ENCODE peak calls at places on chromosomes 13 and 19, in ten cellular contexts. One of them, this sample, is unnamed.

GRCh38 chr19:3698386-3698950 is 1.8 kb downstream of the PIP5K1C start:
- DNase-seq in mammary epithelial cell: no peak
- DNase-seq in kidney: no peak
- DNase-seq in GM23248: peak; percentile 52
- DNase-seq in testis: no peak
- DNase-seq in right cardiac atrium: no peak
- DNase-seq in SJCRH30: no peak
- DNase-seq in CD8-positive, alpha-beta memory T cell: no peak
- DNase-seq in heart left ventricle: no peak
- DNase-seq in breast epithelium: no peak
- DNase-seq in this sample: no peak

GRCh38 chr19:44908074-44908835 is 2.7 kb downstream of the APOE start:
- DNase-seq in mammary epithelial cell: no peak
- DNase-seq in kidney: no peak
- DNase-seq in GM23248: no peak
- DNase-seq in testis: no peak
- DNase-seq in right cardiac atrium: no peak
- DNase-seq in SJCRH30: no peak
- DNase-seq in CD8-positive, alpha-beta memory T cell: no peak
- DNase-seq in heart left ventricle: no peak
- DNase-seq in breast epithelium: no peak
- DNase-seq in this sample: no peak

GRCh38 chr13:79530270-79530669 is 49.3 kb downstream of the NDFIP2 start:
- DNase-seq in mammary epithelial cell: no peak
- DNase-seq in kidney: no peak
- DNase-seq in GM23248: no peak
- DNase-seq in testis: no peak
- DNase-seq in right cardiac atrium: no peak
- DNase-seq in SJCRH30: peak; percentile 23
- DNase-seq in CD8-positive, alpha-beta memory T cell: no peak
- DNase-seq in heart left ventricle: no peak
- DNase-seq in breast epithelium: no peak
- DNase-seq in this sample: no peak

GRCh38 chr13:43143591-43143990 is 120.2 kb downstream of the DNAJC15 start:
- DNase-seq in mammary epithelial cell: no peak
- DNase-seq in kidney: no peak
- DNase-seq in GM23248: no peak
- DNase-seq in testis: no peak
- DNase-seq in right cardiac atrium: no peak
- DNase-seq in SJCRH30: no peak
- DNase-seq in CD8-positive, alpha-beta memory T cell: no peak
- DNase-seq in heart left ventricle: no peak
- DNase-seq in breast epithelium: no peak
- DNase-seq in this sample: no peak

GRCh38 chr19:46471116-46471733 is at the start of gene PNMA8A:
- DNase-seq in mammary epithelial cell: no peak
- DNase-seq in kidney: peak; percentile 95
- DNase-seq in GM23248: peak; percentile 84
- DNase-seq in testis: peak; percentile 87
- DNase-seq in right cardiac atrium: peak; percentile 91
- DNase-seq in SJCRH30: peak; percentile 83
- DNase-seq in CD8-positive, alpha-beta memory T cell: no peak
- DNase-seq in heart left ventricle: peak; percentile 90
- DNase-seq in breast epithelium: peak; percentile 52
- DNase-seq in this sample: peak; percentile 89

GRCh38 chr13:50224534-50224933 is 209.3 kb downstream of the KCNRG start:
- DNase-seq in mammary epithelial cell: peak; percentile 95
- DNase-seq in kidney: no peak
- DNase-seq in GM23248: peak; percentile 61
- DNase-seq in testis: no peak
- DNase-seq in right cardiac atrium: no peak
- DNase-seq in SJCRH30: no peak
- DNase-seq in CD8-positive, alpha-beta memory T cell: no peak
- DNase-seq in heart left ventricle: no peak
- DNase-seq in breast epithelium: no peak
- DNase-seq in this sample: no peak

GRCh38 chr13:89169951-89170350 is 1498.8 kb downstream of the SLITRK5 start:
- DNase-seq in mammary epithelial cell: no peak
- DNase-seq in kidney: no peak
- DNase-seq in GM23248: no peak
- DNase-seq in testis: no peak
- DNase-seq in right cardiac atrium: no peak
- DNase-seq in SJCRH30: no peak
- DNase-seq in CD8-positive, alpha-beta memory T cell: no peak
- DNase-seq in heart left ventricle: no peak
- DNase-seq in breast epithelium: no peak
- DNase-seq in this sample: no peak

GRCh38 chr19:18020212-18021067 is 12.5 kb downstream of the ARRDC2 start:
- DNase-seq in mammary epithelial cell: no peak
- DNase-seq in kidney: peak; percentile 99
- DNase-seq in GM23248: peak; percentile 80
- DNase-seq in testis: peak; percentile 82
- DNase-seq in right cardiac atrium: peak; percentile 94
- DNase-seq in SJCRH30: no peak
- DNase-seq in CD8-positive, alpha-beta memory T cell: no peak
- DNase-seq in heart left ventricle: peak; percentile 96
- DNase-seq in breast epithelium: peak; percentile 87
- DNase-seq in this sample: peak; percentile 93

GRCh38 chr19:16869331-16869972 is 19.3 kb upstream of the F2RL3 start:
- DNase-seq in mammary epithelial cell: no peak
- DNase-seq in kidney: no peak
- DNase-seq in GM23248: no peak
- DNase-seq in testis: no peak
- DNase-seq in right cardiac atrium: no peak
- DNase-seq in SJCRH30: no peak
- DNase-seq in CD8-positive, alpha-beta memory T cell: no peak
- DNase-seq in heart left ventricle: no peak
- DNase-seq in breast epithelium: no peak
- DNase-seq in this sample: no peak
- H3K27ac ChIP-seq in mammary epithelial cell: no peak overlapping the region
- H3K27ac ChIP-seq in kidney: no peak overlapping the region
- H3K27ac ChIP-seq in GM23248: no peak overlapping the region
- H3K27ac ChIP-seq in testis: no peak overlapping the region
- H3K27ac ChIP-seq in right cardiac atrium: no peak overlapping the region
- H3K27ac ChIP-seq in SJCRH30: no peak overlapping the region
- H3K27ac ChIP-seq in CD8-positive, alpha-beta memory T cell: no peak overlapping the region
- H3K27ac ChIP-seq in heart left ventricle: peak overlapping the region; percentile 39
- H3K27ac ChIP-seq in breast epithelium: no peak overlapping the region
- H3K27ac ChIP-seq in this sample: no peak overlapping the region

GRCh38 chr13:35891486-35891885 is 239.7 kb downstream of the DCLK1 start:
- DNase-seq in mammary epithelial cell: no peak
- DNase-seq in kidney: no peak
- DNase-seq in GM23248: peak; percentile 36
- DNase-seq in testis: no peak
- DNase-seq in right cardiac atrium: no peak
- DNase-seq in SJCRH30: no peak
- DNase-seq in CD8-positive, alpha-beta memory T cell: no peak
- DNase-seq in heart left ventricle: no peak
- DNase-seq in breast epithelium: no peak
- DNase-seq in this sample: peak; percentile 22
- H3K27ac ChIP-seq in mammary epithelial cell: peak overlapping the region; percentile 5
- H3K27ac ChIP-seq in kidney: no peak overlapping the region
- H3K27ac ChIP-seq in GM23248: no peak overlapping the region
- H3K27ac ChIP-seq in testis: no peak overlapping the region
- H3K27ac ChIP-seq in right cardiac atrium: no peak overlapping the region
- H3K27ac ChIP-seq in SJCRH30: no peak overlapping the region
- H3K27ac ChIP-seq in CD8-positive, alpha-beta memory T cell: no peak overlapping the region
- H3K27ac ChIP-seq in heart left ventricle: no peak overlapping the region
- H3K27ac ChIP-seq in breast epithelium: no peak overlapping the region
- H3K27ac ChIP-seq in this sample: peak overlapping the region; percentile 64

GRCh38 chr13:46555722-46556121 is 2.8 kb downstream of the LRCH1 start:
- DNase-seq in mammary epithelial cell: no peak
- DNase-seq in kidney: no peak
- DNase-seq in GM23248: no peak
- DNase-seq in testis: no peak
- DNase-seq in right cardiac atrium: no peak
- DNase-seq in SJCRH30: no peak
- DNase-seq in CD8-positive, alpha-beta memory T cell: no peak
- DNase-seq in heart left ventricle: no peak
- DNase-seq in breast epithelium: no peak
- DNase-seq in this sample: no peak
- H3K27ac ChIP-seq in mammary epithelial cell: no peak overlapping the region
- H3K27ac ChIP-seq in kidney: peak overlapping the region; percentile 96
- H3K27ac ChIP-seq in GM23248: peak overlapping the region; percentile 78
- H3K27ac ChIP-seq in testis: no peak overlapping the region
- H3K27ac ChIP-seq in right cardiac atrium: no peak overlapping the region
- H3K27ac ChIP-seq in SJCRH30: no peak overlapping the region
- H3K27ac ChIP-seq in CD8-positive, alpha-beta memory T cell: no peak overlapping the region
- H3K27ac ChIP-seq in heart left ventricle: peak overlapping the region; percentile 31
- H3K27ac ChIP-seq in breast epithelium: peak overlapping the region; percentile 88
- H3K27ac ChIP-seq in this sample: no peak overlapping the region

DNA sequence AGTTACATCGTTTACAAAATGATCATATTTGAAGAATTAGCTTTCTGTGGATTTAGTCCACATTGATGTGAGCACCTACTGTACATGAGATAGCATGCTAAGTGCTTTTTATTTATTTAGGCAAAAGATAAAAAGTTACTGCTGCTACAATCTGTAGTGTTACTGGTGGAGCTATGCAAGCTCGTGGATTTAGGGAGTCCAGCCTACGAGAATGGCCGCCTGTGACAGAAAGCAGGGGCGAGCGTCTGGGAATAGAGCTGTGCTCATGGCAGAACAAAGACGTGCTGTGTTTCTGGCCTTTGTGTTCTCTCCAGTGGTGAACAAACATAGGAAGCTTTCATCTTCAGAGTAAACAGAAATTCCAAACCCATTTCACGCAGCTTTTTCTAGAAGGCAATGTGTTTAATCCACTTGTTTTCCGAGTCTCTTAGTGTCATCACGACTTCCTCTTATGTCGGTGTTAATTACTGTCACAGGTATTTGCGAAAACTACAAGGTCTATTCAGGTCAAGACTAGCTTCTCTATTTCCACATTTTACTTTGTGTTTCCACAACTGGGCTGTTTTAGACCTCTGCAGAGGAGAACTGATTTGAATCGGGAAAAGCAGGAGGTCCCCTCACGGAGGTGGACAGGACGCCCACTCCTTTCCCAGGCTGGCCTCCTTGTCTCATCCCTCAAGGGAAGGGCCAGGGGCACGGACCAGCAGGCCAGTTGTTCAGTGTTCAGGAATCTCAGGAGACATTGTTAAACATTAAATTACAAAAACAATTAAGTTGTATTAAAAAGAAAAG is 67.3 kb downstream of the ATP11A start:
- DNase-seq in mammary epithelial cell: no peak
- DNase-seq in kidney: peak; percentile 18
- DNase-seq in GM23248: no peak
- DNase-seq in testis: peak; percentile 57
- DNase-seq in right cardiac atrium: no peak
- DNase-seq in SJCRH30: peak; percentile 36
- DNase-seq in CD8-positive, alpha-beta memory T cell: no peak
- DNase-seq in heart left ventricle: no peak
- DNase-seq in breast epithelium: no peak
- DNase-seq in this sample: peak; percentile 83
- H3K27ac ChIP-seq in mammary epithelial cell: no peak overlapping the region
- H3K27ac ChIP-seq in kidney: no peak overlapping the region
- H3K27ac ChIP-seq in GM23248: no peak overlapping the region
- H3K27ac ChIP-seq in testis: peak overlapping the region; percentile 37
- H3K27ac ChIP-seq in right cardiac atrium: no peak overlapping the region
- H3K27ac ChIP-seq in SJCRH30: peak overlapping the region; percentile 46
- H3K27ac ChIP-seq in CD8-positive, alpha-beta memory T cell: no peak overlapping the region
- H3K27ac ChIP-seq in heart left ventricle: no peak overlapping the region
- H3K27ac ChIP-seq in breast epithelium: no peak overlapping the region
- H3K27ac ChIP-seq in this sample: peak overlapping the region; percentile 99

GRCh38 chr13:75153386-75153785 is 328.6 kb downstream of the TBC1D4 start:
- DNase-seq in mammary epithelial cell: no peak
- DNase-seq in kidney: no peak
- DNase-seq in GM23248: no peak
- DNase-seq in testis: no peak
- DNase-seq in right cardiac atrium: no peak
- DNase-seq in SJCRH30: no peak
- DNase-seq in CD8-positive, alpha-beta memory T cell: no peak
- DNase-seq in heart left ventricle: no peak
- DNase-seq in breast epithelium: no peak
- DNase-seq in this sample: no peak

GRCh38 chr13:75149781-75150180 is 332.2 kb downstream of the TBC1D4 start:
- DNase-seq in mammary epithelial cell: no peak
- DNase-seq in kidney: no peak
- DNase-seq in GM23248: no peak
- DNase-seq in testis: no peak
- DNase-seq in right cardiac atrium: no peak
- DNase-seq in SJCRH30: no peak
- DNase-seq in CD8-positive, alpha-beta memory T cell: no peak
- DNase-seq in heart left ventricle: no peak
- DNase-seq in breast epithelium: no peak
- DNase-seq in this sample: no peak

GRCh38 chr13:75151081-75151643 is 330.8 kb downstream of the TBC1D4 start:
- DNase-seq in mammary epithelial cell: no peak
- DNase-seq in kidney: no peak
- DNase-seq in GM23248: peak; percentile 18
- DNase-seq in testis: no peak
- DNase-seq in right cardiac atrium: no peak
- DNase-seq in SJCRH30: no peak
- DNase-seq in CD8-positive, alpha-beta memory T cell: no peak
- DNase-seq in heart left ventricle: no peak
- DNase-seq in breast epithelium: no peak
- DNase-seq in this sample: no peak

DNA sequence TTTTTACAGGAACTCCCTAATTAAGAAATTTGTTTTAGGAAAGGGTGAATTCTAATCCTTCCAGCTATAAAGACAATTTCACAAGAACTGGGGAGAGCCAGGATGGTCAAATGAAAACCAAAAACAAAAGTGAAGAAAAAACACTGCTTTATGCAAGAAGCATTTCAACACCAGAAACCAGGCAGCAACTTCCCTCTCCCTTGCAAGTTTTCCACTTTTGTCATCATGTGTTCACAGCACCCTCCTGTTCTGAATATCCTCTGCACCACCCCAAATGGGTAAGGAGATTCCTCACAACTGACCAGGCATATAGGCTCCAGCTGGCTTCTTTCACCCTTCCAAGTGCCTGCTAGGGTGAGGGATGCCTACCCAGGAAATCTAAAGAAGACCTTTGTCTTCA is 328.1 kb downstream of the TBC1D4 start:
- DNase-seq in mammary epithelial cell: no peak
- DNase-seq in kidney: no peak
- DNase-seq in GM23248: peak; percentile 66
- DNase-seq in testis: no peak
- DNase-seq in right cardiac atrium: no peak
- DNase-seq in SJCRH30: no peak
- DNase-seq in CD8-positive, alpha-beta memory T cell: no peak
- DNase-seq in heart left ventricle: no peak
- DNase-seq in breast epithelium: no peak
- DNase-seq in this sample: no peak
- H3K27ac ChIP-seq in mammary epithelial cell: no peak overlapping the region
- H3K27ac ChIP-seq in kidney: no peak overlapping the region
- H3K27ac ChIP-seq in GM23248: no peak overlapping the region
- H3K27ac ChIP-seq in testis: no peak overlapping the region
- H3K27ac ChIP-seq in right cardiac atrium: no peak overlapping the region
- H3K27ac ChIP-seq in SJCRH30: no peak overlapping the region
- H3K27ac ChIP-seq in CD8-positive, alpha-beta memory T cell: no peak overlapping the region
- H3K27ac ChIP-seq in heart left ventricle: no peak overlapping the region
- H3K27ac ChIP-seq in breast epithelium: no peak overlapping the region
- H3K27ac ChIP-seq in this sample: no peak overlapping the region

GRCh38 chr13:101457176-101457575 is 4.7 kb downstream of the ITGBL1 start:
- DNase-seq in mammary epithelial cell: no peak
- DNase-seq in kidney: no peak
- DNase-seq in GM23248: no peak
- DNase-seq in testis: no peak
- DNase-seq in right cardiac atrium: no peak
- DNase-seq in SJCRH30: no peak
- DNase-seq in CD8-positive, alpha-beta memory T cell: no peak
- DNase-seq in heart left ventricle: no peak
- DNase-seq in breast epithelium: no peak
- DNase-seq in this sample: no peak
- H3K27ac ChIP-seq in mammary epithelial cell: no peak overlapping the region
- H3K27ac ChIP-seq in kidney: no peak overlapping the region
- H3K27ac ChIP-seq in GM23248: peak overlapping the region; percentile 60
- H3K27ac ChIP-seq in testis: no peak overlapping the region
- H3K27ac ChIP-seq in right cardiac atrium: no peak overlapping the region
- H3K27ac ChIP-seq in SJCRH30: no peak overlapping the region
- H3K27ac ChIP-seq in CD8-positive, alpha-beta memory T cell: no peak overlapping the region
- H3K27ac ChIP-seq in heart left ventricle: no peak overlapping the region
- H3K27ac ChIP-seq in breast epithelium: no peak overlapping the region
- H3K27ac ChIP-seq in this sample: no peak overlapping the region

GRCh38 chr13:100533588-100534041 is 55.0 kb downstream of the GGACT start:
- DNase-seq in mammary epithelial cell: no peak
- DNase-seq in kidney: no peak
- DNase-seq in GM23248: no peak
- DNase-seq in testis: no peak
- DNase-seq in right cardiac atrium: no peak
- DNase-seq in SJCRH30: no peak
- DNase-seq in CD8-positive, alpha-beta memory T cell: no peak
- DNase-seq in heart left ventricle: no peak
- DNase-seq in breast epithelium: no peak
- DNase-seq in this sample: no peak
- H3K27ac ChIP-seq in mammary epithelial cell: no peak overlapping the region
- H3K27ac ChIP-seq in kidney: peak overlapping the region; percentile 88
- H3K27ac ChIP-seq in GM23248: no peak overlapping the region
- H3K27ac ChIP-seq in testis: no peak overlapping the region
- H3K27ac ChIP-seq in right cardiac atrium: no peak overlapping the region
- H3K27ac ChIP-seq in SJCRH30: no peak overlapping the region
- H3K27ac ChIP-seq in CD8-positive, alpha-beta memory T cell: no peak overlapping the region
- H3K27ac ChIP-seq in heart left ventricle: no peak overlapping the region
- H3K27ac ChIP-seq in breast epithelium: no peak overlapping the region
- H3K27ac ChIP-seq in this sample: no peak overlapping the region

This sample was measured in caudate nucleus.